ENCODE peak calls at places on chromosomes 6 and 20, in seven cellular contexts. E, O, M, D, S, H and N are unnamed samples.

GRCh38 chr6:45075246-45075645 is 252.9 kb upstream of the RUNX2 start:
- DNase-seq in S (no peak), E (no peak), D (no peak), H (no peak), M (no peak), O (no peak), N (no peak)

GRCh38 chr6:43045371-43045930 is 8.2 kb downstream of the CUL7 start:
- DNase-seq in E (no peak), S (no peak), M (no peak), H (no peak), D (no peak), O (no peak), N (no peak)

GRCh38 chr6:151803743-151804142 is 3.7 kb upstream of the ESR1 start:
- DNase-seq in E (no peak), S (no peak), O (no peak), D (no peak), H (no peak), M (peak; percentile 29), N (no peak)

GRCh38 chr20:47576516-47577033 is 74.9 kb downstream of the NCOA3 start:
- DNase-seq in D (peak; percentile 85), O (peak; percentile 46), E (peak; percentile 72), M (peak; percentile 97), H (peak; percentile 90), S (no peak), N (peak; percentile 87)

GRCh38 chr6:122869437-122870024 is 80.5 kb downstream of the SMPDL3A start:
- DNase-seq in D (peak; percentile 43), H (peak; percentile 29), S (no peak), M (peak; percentile 53), O (no peak), E (peak; percentile 60), N (peak; percentile 71)

GRCh38 chr6:170137911-170138910 is 152.7 kb downstream of the DLL1 start:
- DNase-seq in E (no peak), H (no peak), S (no peak), D (no peak), M (no peak), O (no peak), N (no peak)

GRCh38 chr6:32885698-32886286 is 31.8 kb downstream of the PSMB9 start:
- DNase-seq in S (no peak), H (peak; percentile 63), O (peak; percentile 23), E (peak; percentile 50), M (peak; percentile 77), D (peak; percentile 72), N (peak; percentile 79)

GRCh38 chr6:146582857-146583256 is 15.9 kb upstream of the ADGB start:
- DNase-seq in D (no peak), M (no peak), E (no peak), O (no peak), S (no peak), H (no peak), N (no peak)

GRCh38 chr6:13935190-13935880 is 10.6 kb downstream of the RNF182 start:
- DNase-seq in S (no peak), M (no peak), O (no peak), E (no peak), D (no peak), H (no peak), N (no peak)

GRCh38 chr6:83536034-83536646 is 23.8 kb downstream of the PRSS35 start:
- DNase-seq in D (peak; percentile 36), O (peak; percentile 8), M (peak; percentile 29), E (no peak), H (peak; percentile 46), S (no peak), N (peak; percentile 29)

DNA sequence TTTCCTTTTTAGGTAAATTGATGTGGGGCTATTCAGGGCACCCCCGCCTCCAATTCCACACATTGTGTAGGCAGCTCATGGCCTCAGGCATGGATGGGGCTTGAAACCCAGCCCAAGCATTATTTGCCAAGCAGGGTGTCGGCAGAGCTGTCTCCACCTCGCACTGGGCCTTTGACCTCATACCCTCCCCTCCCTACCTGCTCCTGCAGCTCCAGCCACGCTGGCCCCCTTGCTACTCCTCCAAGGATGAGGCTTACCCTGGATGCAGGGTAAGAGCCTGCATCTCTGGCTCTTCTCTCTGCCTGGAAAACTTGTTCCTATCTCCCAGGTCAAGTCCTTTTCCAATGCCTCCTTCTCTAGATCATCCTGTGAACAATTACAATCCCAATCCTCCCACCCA is 232.6 kb downstream of the SOD2 start:
- DNase-seq in H (no peak), S (no peak), M (no peak), D (no peak), O (no peak), E (no peak), N (no peak)
- TF ChIP-seq JUND in H (no peak), S (no peak), M (no peak), D (no peak), O (no peak), E (no peak), N (no peak)

DNA sequence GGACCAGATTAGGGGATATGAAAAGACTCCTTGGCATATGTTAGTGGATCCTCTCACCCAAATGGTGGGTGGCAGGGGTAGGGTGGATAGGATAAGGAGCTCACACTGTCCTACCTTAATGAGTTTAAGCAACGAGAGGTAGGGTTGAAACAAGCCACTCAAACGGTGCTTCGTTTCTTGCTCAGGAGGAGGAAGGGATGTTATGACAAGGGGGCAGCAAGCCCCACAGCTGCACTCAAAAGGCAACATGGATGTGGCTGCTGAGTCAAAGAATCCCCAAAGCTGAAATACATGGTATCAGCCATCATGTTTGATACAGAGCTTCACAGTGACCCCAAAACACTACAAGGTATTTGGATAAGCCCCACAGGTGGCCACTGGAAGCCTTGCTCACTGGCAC is 8.4 kb upstream of the IDH3B start:
- DNase-seq in S (no peak), O (no peak), H (no peak), M (no peak), E (no peak), D (no peak), N (no peak)
- TF ChIP-seq JUND in S (no peak), O (no peak), H (no peak), M (no peak), E (no peak), D (no peak), N (no peak)

DNA sequence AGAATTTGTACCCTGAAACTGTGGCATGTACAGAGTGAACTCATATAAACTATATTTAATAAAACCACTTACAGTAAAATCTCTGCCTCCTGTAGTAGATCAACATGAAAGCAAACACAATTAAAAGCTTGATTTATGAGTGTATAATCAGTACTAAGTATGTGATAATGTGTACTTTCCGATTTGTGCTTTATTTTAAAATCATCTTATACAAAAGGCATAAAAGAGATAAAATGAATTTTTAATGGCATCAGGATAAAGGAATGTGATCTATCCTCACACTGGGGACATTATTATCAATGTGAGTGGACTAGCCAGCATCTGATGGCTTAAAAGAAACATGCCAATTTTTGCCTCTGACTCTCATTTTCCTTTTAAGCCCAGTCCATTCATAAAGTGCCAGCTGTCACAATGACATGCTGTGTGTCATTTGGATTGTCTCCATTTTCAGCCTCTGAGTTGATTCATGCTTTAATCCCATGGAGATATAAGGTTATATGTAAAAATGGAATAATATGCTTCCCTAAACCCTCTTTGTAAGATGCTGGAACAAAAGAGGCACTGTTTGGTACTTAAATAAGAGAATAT is 831.6 kb upstream of the EYS start:
- DNase-seq in O (no peak), S (no peak), M (no peak), D (no peak), H (no peak), E (peak; percentile 5), N (no peak)
- TF ChIP-seq JUND in O (no peak), S (no peak), M (no peak), D (no peak), H (no peak), E (no peak), N (no peak)

GRCh38 chr20:61159940-61160688 is 91.9 kb upstream of the CDH4 start:
- DNase-seq in D (no peak), H (no peak), M (no peak), S (no peak), O (no peak), E (no peak), N (no peak)
- TF ChIP-seq JUND in D (no peak), H (no peak), M (no peak), S (no peak), O (no peak), E (no peak), N (no peak)

DNA sequence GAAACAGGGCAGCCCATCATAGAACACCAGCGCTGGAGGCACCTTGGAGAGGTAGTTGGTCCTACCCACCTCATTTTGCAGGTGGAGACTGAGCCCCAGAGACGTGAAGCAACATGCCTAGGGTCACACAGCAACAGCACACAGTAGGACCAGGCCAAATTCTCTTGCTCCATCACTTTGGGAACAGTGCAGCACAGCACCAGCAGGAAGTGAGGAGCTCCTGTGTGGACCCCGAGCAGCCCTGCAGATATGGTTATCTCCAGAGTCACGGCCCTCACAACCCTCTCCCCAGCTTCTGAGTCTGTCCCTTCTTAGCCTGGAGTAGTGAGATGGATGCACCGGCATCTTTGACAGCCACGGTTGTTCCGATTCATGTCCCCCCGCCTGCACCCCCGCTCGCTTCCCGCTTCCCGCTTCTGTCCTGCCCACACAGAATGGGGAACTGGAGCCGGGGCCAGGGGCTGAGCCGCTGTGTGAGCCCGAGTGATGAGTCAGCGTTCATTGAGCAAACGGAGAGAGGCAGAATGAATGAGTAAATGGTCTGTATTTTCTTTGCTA is 72.6 kb upstream of the DUSP22 start:
- DNase-seq in O (no peak), D (no peak), H (peak; percentile 72), S (no peak), E (no peak), M (peak; percentile 71), N (no peak)
- TF ChIP-seq JUND in O (no peak), D (no peak), H (peak; percentile 79), S (peak; percentile 29), E (peak; percentile 25), M (peak; percentile 48), N (no peak)

DNA sequence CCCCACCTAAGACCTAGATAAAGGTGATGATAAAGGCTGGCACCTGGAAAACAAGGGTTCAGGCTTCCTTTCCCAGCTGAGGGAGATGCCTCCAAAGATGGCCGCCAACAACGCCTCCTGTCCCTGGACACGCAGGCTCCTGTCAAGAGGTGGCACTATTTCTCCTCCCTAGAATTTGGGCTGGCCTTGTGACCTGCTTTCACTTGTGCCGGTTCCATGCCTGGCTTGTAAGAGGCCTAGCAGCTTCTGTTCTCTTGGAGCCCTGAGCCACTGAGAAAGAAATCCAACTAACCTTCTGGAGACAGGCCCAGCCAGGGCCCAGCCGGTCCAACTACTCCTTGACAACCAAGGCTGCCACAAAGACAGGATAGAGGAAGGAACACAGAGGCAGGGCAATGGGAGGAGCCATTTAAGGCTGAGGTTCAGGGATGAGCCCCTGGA is 60.2 kb upstream of the RALY start:
- DNase-seq in E (peak; percentile 52), O (no peak), M (peak; percentile 87), S (peak; percentile 51), H (peak; percentile 73), D (peak; percentile 48), N (peak; percentile 91)
- TF ChIP-seq JUND in E (no peak), O (no peak), M (peak; percentile 51), S (no peak), H (no peak), D (no peak), N (no peak)

GRCh38 chr6:155252581-155252980 is 11.2 kb upstream of the CLDN20 start:
- DNase-seq in S (no peak), M (no peak), E (no peak), O (no peak), D (no peak), H (no peak), N (no peak)

GRCh38 chr6:155256122-155256795 is 7.6 kb upstream of the CLDN20 start:
- DNase-seq in D (no peak), H (no peak), S (no peak), E (no peak), M (no peak), O (no peak), N (no peak)

GRCh38 chr6:155253337-155253736 is 10.5 kb upstream of the CLDN20 start:
- DNase-seq in E (no peak), H (no peak), S (no peak), O (no peak), M (peak; percentile 25), D (no peak), N (no peak)

GRCh38 chr6:155250701-155251381 is 13.0 kb upstream of the CLDN20 start:
- DNase-seq in M (peak; percentile 23), S (no peak), D (no peak), H (no peak), E (no peak), O (no peak), N (no peak)

GRCh38 chr6:155254139-155254538 is 9.7 kb upstream of the CLDN20 start:
- DNase-seq in M (no peak), H (no peak), S (no peak), E (no peak), O (no peak), D (no peak), N (no peak)
- TF ChIP-seq JUND in M (no peak), H (no peak), S (no peak), E (no peak), O (no peak), D (no peak), N (no peak)